ENCODE peak calls at places on chromosomes 13 and 19, in nine cellular contexts. One of them, this sample, is unnamed.

GRCh38 chr19:13234518-13234917 is 84.3 kb downstream of the IER2 start:
- DNase-seq in thoracic aorta: no peak
- DNase-seq in body of pancreas: peak; percentile 67
- DNase-seq in A673: peak; percentile 87
- DNase-seq in naive thymus-derived CD4-positive, alpha-beta T cell: peak; percentile 61
- DNase-seq in stomach: peak; percentile 73
- DNase-seq in cardiac muscle cell: peak; percentile 44
- DNase-seq in ascending aorta: peak; percentile 76
- DNase-seq in trophoblast cell: no peak
- DNase-seq in this sample: no peak

GRCh38 chr13:63307239-63307638 is 1891.6 kb upstream of the PCDH20 start:
- DNase-seq in thoracic aorta: no peak
- DNase-seq in body of pancreas: peak; percentile 58
- DNase-seq in A673: no peak
- DNase-seq in naive thymus-derived CD4-positive, alpha-beta T cell: no peak
- DNase-seq in stomach: no peak
- DNase-seq in cardiac muscle cell: no peak
- DNase-seq in ascending aorta: no peak
- DNase-seq in trophoblast cell: no peak
- DNase-seq in this sample: no peak

GRCh38 chr19:38618590-38619360 is at the start of gene EIF3K:
- DNase-seq in thoracic aorta: peak; percentile 91
- DNase-seq in body of pancreas: peak; percentile 99
- DNase-seq in A673: peak; percentile 99
- DNase-seq in naive thymus-derived CD4-positive, alpha-beta T cell: peak; percentile 94
- DNase-seq in stomach: peak; percentile 99
- DNase-seq in cardiac muscle cell: peak; percentile 99
- DNase-seq in ascending aorta: peak; percentile 99
- DNase-seq in trophoblast cell: peak; percentile 100
- DNase-seq in this sample: peak; percentile 98

GRCh38 chr19:11364296-11364904 is 9.2 kb downstream of the PLPPR2 start:
- DNase-seq in thoracic aorta: no peak
- DNase-seq in body of pancreas: no peak
- DNase-seq in A673: no peak
- DNase-seq in naive thymus-derived CD4-positive, alpha-beta T cell: no peak
- DNase-seq in stomach: no peak
- DNase-seq in cardiac muscle cell: no peak
- DNase-seq in ascending aorta: no peak
- DNase-seq in trophoblast cell: no peak
- DNase-seq in this sample: no peak

GRCh38 chr19:32416749-32417469 is 11.3 kb downstream of the DPY19L3 start:
- DNase-seq in thoracic aorta: no peak
- DNase-seq in body of pancreas: no peak
- DNase-seq in A673: no peak
- DNase-seq in naive thymus-derived CD4-positive, alpha-beta T cell: no peak
- DNase-seq in stomach: no peak
- DNase-seq in cardiac muscle cell: no peak
- DNase-seq in ascending aorta: no peak
- DNase-seq in trophoblast cell: no peak
- DNase-seq in this sample: no peak

GRCh38 chr13:27120011-27120410 is 51.6 kb downstream of the USP12 start:
- DNase-seq in thoracic aorta: no peak
- DNase-seq in body of pancreas: no peak
- DNase-seq in A673: no peak
- DNase-seq in naive thymus-derived CD4-positive, alpha-beta T cell: no peak
- DNase-seq in stomach: no peak
- DNase-seq in cardiac muscle cell: no peak
- DNase-seq in ascending aorta: no peak
- DNase-seq in trophoblast cell: no peak
- DNase-seq in this sample: no peak

GRCh38 chr13:27082325-27082724 is 89.3 kb downstream of the USP12 start:
- DNase-seq in thoracic aorta: no peak
- DNase-seq in body of pancreas: no peak
- DNase-seq in A673: no peak
- DNase-seq in naive thymus-derived CD4-positive, alpha-beta T cell: no peak
- DNase-seq in stomach: no peak
- DNase-seq in cardiac muscle cell: no peak
- DNase-seq in ascending aorta: no peak
- DNase-seq in trophoblast cell: no peak
- DNase-seq in this sample: no peak

GRCh38 chr13:100210966-100211710 is 122.2 kb downstream of the PCCA start:
- DNase-seq in thoracic aorta: no peak
- DNase-seq in body of pancreas: no peak
- DNase-seq in A673: no peak
- DNase-seq in naive thymus-derived CD4-positive, alpha-beta T cell: no peak
- DNase-seq in stomach: no peak
- DNase-seq in cardiac muscle cell: no peak
- DNase-seq in ascending aorta: no peak
- DNase-seq in trophoblast cell: no peak
- DNase-seq in this sample: no peak

GRCh38 chr19:1295169-1296012 is 9.7 kb downstream of the EFNA2 start:
- DNase-seq in thoracic aorta: no peak
- DNase-seq in body of pancreas: no peak
- DNase-seq in A673: peak; percentile 52
- DNase-seq in naive thymus-derived CD4-positive, alpha-beta T cell: peak; percentile 29
- DNase-seq in stomach: no peak
- DNase-seq in cardiac muscle cell: peak; percentile 36
- DNase-seq in ascending aorta: no peak
- DNase-seq in trophoblast cell: no peak
- DNase-seq in this sample: no peak

GRCh38 chr19:51024924-51025323 is 1.5 kb downstream of the KLK11 start:
- DNase-seq in thoracic aorta: no peak
- DNase-seq in body of pancreas: no peak
- DNase-seq in A673: no peak
- DNase-seq in naive thymus-derived CD4-positive, alpha-beta T cell: no peak
- DNase-seq in stomach: no peak
- DNase-seq in cardiac muscle cell: no peak
- DNase-seq in ascending aorta: no peak
- DNase-seq in trophoblast cell: no peak
- DNase-seq in this sample: no peak

GRCh38 chr13:93558637-93559036 is 332.0 kb downstream of the GPC6 start:
- DNase-seq in thoracic aorta: no peak
- DNase-seq in body of pancreas: no peak
- DNase-seq in A673: no peak
- DNase-seq in naive thymus-derived CD4-positive, alpha-beta T cell: no peak
- DNase-seq in stomach: no peak
- DNase-seq in cardiac muscle cell: no peak
- DNase-seq in ascending aorta: no peak
- DNase-seq in trophoblast cell: no peak
- DNase-seq in this sample: no peak

GRCh38 chr13:42364613-42365000 is 92.7 kb downstream of the AKAP11 start:
- DNase-seq in thoracic aorta: no peak
- DNase-seq in body of pancreas: no peak
- DNase-seq in A673: peak; percentile 39
- DNase-seq in naive thymus-derived CD4-positive, alpha-beta T cell: no peak
- DNase-seq in stomach: no peak
- DNase-seq in cardiac muscle cell: peak; percentile 13
- DNase-seq in ascending aorta: no peak
- DNase-seq in trophoblast cell: no peak
- DNase-seq in this sample: no peak

GRCh38 chr13:113034451-113035208 is 65.6 kb downstream of the MCF2L start:
- DNase-seq in thoracic aorta: no peak
- DNase-seq in body of pancreas: peak; percentile 53
- DNase-seq in A673: peak; percentile 74
- DNase-seq in naive thymus-derived CD4-positive, alpha-beta T cell: no peak
- DNase-seq in stomach: peak; percentile 38
- DNase-seq in cardiac muscle cell: peak; percentile 60
- DNase-seq in ascending aorta: no peak
- DNase-seq in trophoblast cell: peak; percentile 15
- DNase-seq in this sample: no peak

GRCh38 chr13:51501592-51502205 is 48.9 kb upstream of the INTS6 start:
- DNase-seq in thoracic aorta: no peak
- DNase-seq in body of pancreas: no peak
- DNase-seq in A673: peak; percentile 98
- DNase-seq in naive thymus-derived CD4-positive, alpha-beta T cell: no peak
- DNase-seq in stomach: no peak
- DNase-seq in cardiac muscle cell: no peak
- DNase-seq in ascending aorta: no peak
- DNase-seq in trophoblast cell: no peak
- DNase-seq in this sample: no peak

GRCh38 chr19:42191855-42192254 is 25.6 kb downstream of the DEDD2 start:
- DNase-seq in thoracic aorta: no peak
- DNase-seq in body of pancreas: peak; percentile 53
- DNase-seq in A673: no peak
- DNase-seq in naive thymus-derived CD4-positive, alpha-beta T cell: no peak
- DNase-seq in stomach: peak; percentile 61
- DNase-seq in cardiac muscle cell: no peak
- DNase-seq in ascending aorta: no peak
- DNase-seq in trophoblast cell: peak; percentile 81
- DNase-seq in this sample: no peak

GRCh38 chr13:34153428-34154180 is 335.7 kb downstream of the RFC3 start:
- DNase-seq in thoracic aorta: no peak
- DNase-seq in body of pancreas: no peak
- DNase-seq in A673: no peak
- DNase-seq in naive thymus-derived CD4-positive, alpha-beta T cell: no peak
- DNase-seq in stomach: peak; percentile 35
- DNase-seq in cardiac muscle cell: peak; percentile 30
- DNase-seq in ascending aorta: no peak
- DNase-seq in trophoblast cell: no peak
- DNase-seq in this sample: no peak

GRCh38 chr13:106213028-106213427 is 322.4 kb downstream of the EFNB2 start:
- DNase-seq in thoracic aorta: no peak
- DNase-seq in body of pancreas: no peak
- DNase-seq in A673: no peak
- DNase-seq in naive thymus-derived CD4-positive, alpha-beta T cell: no peak
- DNase-seq in stomach: no peak
- DNase-seq in cardiac muscle cell: no peak
- DNase-seq in ascending aorta: no peak
- DNase-seq in trophoblast cell: no peak
- DNase-seq in this sample: no peak

GRCh38 chr13:37208052-37208451 is 102.6 kb upstream of the CSNK1A1L start:
- DNase-seq in thoracic aorta: no peak
- DNase-seq in body of pancreas: no peak
- DNase-seq in A673: no peak
- DNase-seq in naive thymus-derived CD4-positive, alpha-beta T cell: no peak
- DNase-seq in stomach: no peak
- DNase-seq in cardiac muscle cell: no peak
- DNase-seq in ascending aorta: no peak
- DNase-seq in trophoblast cell: no peak
- DNase-seq in this sample: no peak

GRCh38 chr13:34038326-34039068 is 220.5 kb downstream of the RFC3 start:
- DNase-seq in thoracic aorta: no peak
- DNase-seq in body of pancreas: no peak
- DNase-seq in A673: no peak
- DNase-seq in naive thymus-derived CD4-positive, alpha-beta T cell: no peak
- DNase-seq in stomach: no peak
- DNase-seq in cardiac muscle cell: no peak
- DNase-seq in ascending aorta: no peak
- DNase-seq in trophoblast cell: no peak
- DNase-seq in this sample: no peak

DNA sequence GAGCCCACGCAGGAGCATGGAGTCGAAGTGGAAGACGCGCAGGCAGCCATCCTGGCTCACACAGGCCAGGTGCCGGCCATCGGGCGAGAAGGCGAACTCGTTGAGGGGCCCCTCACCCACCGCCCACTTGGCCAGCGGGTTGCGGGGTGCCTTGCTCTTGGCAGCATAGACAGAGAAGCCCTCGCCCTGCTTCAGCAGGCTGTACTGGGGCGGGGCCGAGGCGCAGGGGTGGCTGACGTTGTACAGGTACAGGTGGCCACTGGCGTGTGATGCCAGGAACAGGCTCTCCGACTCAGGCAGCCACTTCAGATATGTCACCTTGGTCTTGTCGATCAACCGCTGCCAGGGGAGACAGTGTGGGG is 4.2 kb upstream of the DMPK start:
- DNase-seq in thoracic aorta: no peak
- DNase-seq in body of pancreas: no peak
- DNase-seq in A673: no peak
- DNase-seq in naive thymus-derived CD4-positive, alpha-beta T cell: no peak
- DNase-seq in stomach: no peak
- DNase-seq in cardiac muscle cell: no peak
- DNase-seq in ascending aorta: no peak
- DNase-seq in trophoblast cell: no peak
- DNase-seq in this sample: no peak
- H3K27me3 ChIP-seq in thoracic aorta: no peaks in the 10 kb centered on the region
- H3K27me3 ChIP-seq in body of pancreas: no peaks in the 10 kb centered on the region
- H3K27me3 ChIP-seq in A673: no peaks in the 10 kb centered on the region
- H3K27me3 ChIP-seq in naive thymus-derived CD4-positive, alpha-beta T cell: no peaks in the 10 kb centered on the region
- H3K27me3 ChIP-seq in stomach: peaks cover 53% of the 10 kb centered on the region
- H3K27me3 ChIP-seq in cardiac muscle cell: no peaks in the 10 kb centered on the region
- H3K27me3 ChIP-seq in ascending aorta: no peaks in the 10 kb centered on the region
- H3K27me3 ChIP-seq in trophoblast cell: no peaks in the 10 kb centered on the region
- H3K27me3 ChIP-seq in this sample: no peaks in the 10 kb centered on the region

DNA sequence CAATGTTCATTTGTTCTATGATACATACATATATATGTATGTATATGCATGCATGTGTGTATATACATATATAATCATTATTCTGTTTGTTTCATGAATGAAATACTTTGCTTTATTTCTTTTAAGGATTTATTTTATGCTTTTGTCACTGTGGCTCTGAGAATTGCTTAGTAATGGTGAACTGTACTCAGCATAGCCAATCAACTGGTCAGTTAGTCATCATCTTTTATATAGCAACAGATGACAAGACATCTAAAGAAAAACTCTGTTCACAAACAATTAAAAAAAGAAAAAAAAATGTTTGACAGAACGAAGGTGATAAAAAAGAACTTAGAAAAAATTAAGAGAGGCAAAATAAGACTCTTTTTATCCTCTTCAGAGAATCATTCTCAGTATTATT is 1440.3 kb downstream of the PCDH9 start:
- DNase-seq in thoracic aorta: no peak
- DNase-seq in body of pancreas: no peak
- DNase-seq in A673: no peak
- DNase-seq in naive thymus-derived CD4-positive, alpha-beta T cell: no peak
- DNase-seq in stomach: no peak
- DNase-seq in cardiac muscle cell: no peak
- DNase-seq in ascending aorta: no peak
- DNase-seq in trophoblast cell: no peak
- DNase-seq in this sample: no peak
- H3K27ac ChIP-seq in thoracic aorta: no peak overlapping the region
- H3K27ac ChIP-seq in body of pancreas: no peak overlapping the region
- H3K27ac ChIP-seq in A673: no peak overlapping the region
- H3K27ac ChIP-seq in naive thymus-derived CD4-positive, alpha-beta T cell: no peak overlapping the region
- H3K27ac ChIP-seq in stomach: no peak overlapping the region
- H3K27ac ChIP-seq in cardiac muscle cell: no peak overlapping the region
- H3K27ac ChIP-seq in ascending aorta: no peak overlapping the region
- H3K27ac ChIP-seq in trophoblast cell: no peak overlapping the region
- H3K27ac ChIP-seq in this sample: no peak overlapping the region

GRCh38 chr19:3369337-3370213 is 3.2 kb downstream of the NFIC start:
- DNase-seq in thoracic aorta: no peak
- DNase-seq in body of pancreas: peak; percentile 76
- DNase-seq in A673: peak; percentile 71
- DNase-seq in naive thymus-derived CD4-positive, alpha-beta T cell: no peak
- DNase-seq in stomach: peak; percentile 72
- DNase-seq in cardiac muscle cell: no peak
- DNase-seq in ascending aorta: peak; percentile 92
- DNase-seq in trophoblast cell: no peak
- DNase-seq in this sample: no peak
- H3K27me3 ChIP-seq in thoracic aorta: no peaks in the 10 kb centered on the region
- H3K27me3 ChIP-seq in body of pancreas: no peaks in the 10 kb centered on the region
- H3K27me3 ChIP-seq in A673: no peaks in the 10 kb centered on the region
- H3K27me3 ChIP-seq in naive thymus-derived CD4-positive, alpha-beta T cell: no peaks in the 10 kb centered on the region
- H3K27me3 ChIP-seq in stomach: no peaks in the 10 kb centered on the region
- H3K27me3 ChIP-seq in cardiac muscle cell: peaks cover 47% of the 10 kb centered on the region
- H3K27me3 ChIP-seq in ascending aorta: no peaks in the 10 kb centered on the region
- H3K27me3 ChIP-seq in trophoblast cell: peaks cover 71% of the 10 kb centered on the region
- H3K27me3 ChIP-seq in this sample: no peaks in the 10 kb centered on the region

GRCh38 chr19:37594982-37595382 is 306 bp downstream of the ZNF540 start:
- DNase-seq in thoracic aorta: peak; percentile 37
- DNase-seq in body of pancreas: peak; percentile 71
- DNase-seq in A673: no peak
- DNase-seq in naive thymus-derived CD4-positive, alpha-beta T cell: no peak
- DNase-seq in stomach: peak; percentile 62
- DNase-seq in cardiac muscle cell: no peak
- DNase-seq in ascending aorta: peak; percentile 88
- DNase-seq in trophoblast cell: peak; percentile 41
- DNase-seq in this sample: peak; percentile 28
- H3K27ac ChIP-seq in thoracic aorta: peak overlapping the region; percentile 90
- H3K27ac ChIP-seq in body of pancreas: peak overlapping the region; percentile 95
- H3K27ac ChIP-seq in A673: no peak overlapping the region
- H3K27ac ChIP-seq in naive thymus-derived CD4-positive, alpha-beta T cell: peak overlapping the region; percentile 93
- H3K27ac ChIP-seq in stomach: peak overlapping the region; percentile 95
- H3K27ac ChIP-seq in cardiac muscle cell: peak overlapping the region; percentile 92
- H3K27ac ChIP-seq in ascending aorta: peak overlapping the region; percentile 92
- H3K27ac ChIP-seq in trophoblast cell: no peak overlapping the region
- H3K27ac ChIP-seq in this sample: peak overlapping the region; percentile 89

This sample was measured in keratinocyte.